ENCODE peak calls at places on chromosomes 6 and 20, in five cellular contexts. X, N, B, V and L are unnamed samples. For H3K4me1, the result is how much of the 10 kb centered on the place peaks cover.

GRCh38 chr20:46348972-46349741 is 40.9 kb upstream of the CDH22 start:
- DNase-seq in X (peak), N (peak), B (peak), V (peak), L (peak)

GRCh38 chr6:34414999-34415858 is 10.6 kb downstream of the RPS10 start:
- DNase-seq in X (peak), N (peak), B (peak), V (peak), L (peak)

GRCh38 chr6:101572627-101573026 is 179.1 kb downstream of the GRIK2 start:
- DNase-seq in X (no peak), N (no peak), B (no peak), V (no peak), L (no peak)

GRCh38 chr6:154696661-154697060 is 36.6 kb upstream of the SCAF8 start:
- DNase-seq in X (no peak), N (no peak), B (no peak), V (no peak), L (no peak)

GRCh38 chr20:30815577-30816181 is 441.8 kb upstream of the DEFB115 start:
- DNase-seq in X (no peak), N (no peak), B (no peak), V (no peak), L (no peak)

GRCh38 chr20:62622178-62622876 is 20.0 kb upstream of the SLCO4A1 start:
- DNase-seq in X (no peak), N (no peak), B (no peak), V (no peak), L (no peak)

GRCh38 chr20:22241609-22242008 is 342.8 kb downstream of the FOXA2 start:
- DNase-seq in X (no peak), N (no peak), B (no peak), V (no peak), L (no peak)

GRCh38 chr6:37493047-37493995 is 6.4 kb downstream of the CCDC167 start:
- DNase-seq in X (peak), N (no peak), B (no peak), V (no peak), L (no peak)

GRCh38 chr6:107695061-107695715 is 128.9 kb downstream of the SCML4 start:
- DNase-seq in X (no peak), N (no peak), B (peak), V (no peak), L (no peak)

GRCh38 chr6:125773387-125774341 is 17.1 kb upstream of the NCOA7 start:
- DNase-seq in X (no peak), N (no peak), B (no peak), V (no peak), L (no peak)

GRCh38 chr20:609371-609964 is 641 bp downstream of the TCF15 start:
- DNase-seq in X (no peak), N (no peak), B (no peak), V (no peak), L (no peak)

GRCh38 chr20:611047-611842 is 1.1 kb upstream of the TCF15 start:
- DNase-seq in X (no peak), N (no peak), B (no peak), V (no peak), L (no peak)

GRCh38 chr20:608970-609369 is 1.1 kb downstream of the TCF15 start:
- DNase-seq in X (no peak), N (no peak), B (no peak), V (no peak), L (no peak)

GRCh38 chr20:611843-612185 is 1.7 kb upstream of the TCF15 start:
- DNase-seq in X (no peak), N (no peak), B (no peak), V (peak), L (no peak)

GRCh38 chr20:610130-611046 is at the start of gene TCF15:
- DNase-seq in X (no peak), N (peak), B (no peak), V (peak), L (no peak)
- TF ChIP-seq POLR2A in X (no peak), N (no peak), B (no peak), V (no peak), L (no peak)

DNA sequence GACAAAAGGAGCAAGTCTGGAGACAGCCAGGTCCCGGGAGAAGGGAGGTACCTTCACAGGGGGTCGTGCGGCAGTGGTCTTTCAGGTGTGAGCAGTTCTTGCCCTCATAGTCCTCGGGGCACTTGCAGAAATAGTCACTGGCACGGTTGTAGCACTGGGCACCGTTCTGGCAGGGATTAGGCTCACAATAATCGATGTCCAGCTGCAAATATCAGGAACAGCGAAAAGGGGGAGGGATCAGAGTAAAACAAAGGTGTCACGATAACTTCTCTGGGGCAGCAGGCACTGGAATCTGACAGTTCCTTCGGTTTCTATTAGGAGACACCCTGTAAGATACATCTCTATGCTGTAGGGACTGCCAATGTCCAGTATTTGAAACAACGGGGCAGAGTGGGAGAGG is 25.9 kb downstream of the JAG1 start:
- DNase-seq in X (no peak), N (no peak), B (no peak), V (no peak), L (no peak)
- H3K4me1 ChIP-seq in X (under half), N (under half), B (under half), V (under half), L (half or more)

GRCh38 chr20:44355503-44356352 is at the start of gene HNF4A:
- DNase-seq in X (peak), N (no peak), B (no peak), V (no peak), L (no peak)
- TF ChIP-seq POLR2A in X (peak), N (no peak), B (no peak), V (no peak), L (no peak)

GRCh38 chr20:32537657-32538525 is 47.2 kb downstream of the NOL4L start:
- DNase-seq in X (no peak), N (peak), B (no peak), V (no peak), L (no peak)
- H3K4me1 ChIP-seq in X (under half), N (half or more), B (under half), V (under half), L (under half)

GRCh38 chr6:19836799-19837510 is at the start of gene ID4:
- DNase-seq in X (peak), N (no peak), B (peak), V (peak), L (peak)
- TF ChIP-seq POLR2A in X (peak), N (no peak), B (peak), V (no peak), L (peak)

GRCh38 chr6:13660273-13660672 is 45.1 kb downstream of the NOL7 start:
- DNase-seq in X (no peak), N (no peak), B (no peak), V (no peak), L (no peak)
- H3K4me1 ChIP-seq in X (under half), N (under half), B (under half), V (under half), L (under half)

DNA sequence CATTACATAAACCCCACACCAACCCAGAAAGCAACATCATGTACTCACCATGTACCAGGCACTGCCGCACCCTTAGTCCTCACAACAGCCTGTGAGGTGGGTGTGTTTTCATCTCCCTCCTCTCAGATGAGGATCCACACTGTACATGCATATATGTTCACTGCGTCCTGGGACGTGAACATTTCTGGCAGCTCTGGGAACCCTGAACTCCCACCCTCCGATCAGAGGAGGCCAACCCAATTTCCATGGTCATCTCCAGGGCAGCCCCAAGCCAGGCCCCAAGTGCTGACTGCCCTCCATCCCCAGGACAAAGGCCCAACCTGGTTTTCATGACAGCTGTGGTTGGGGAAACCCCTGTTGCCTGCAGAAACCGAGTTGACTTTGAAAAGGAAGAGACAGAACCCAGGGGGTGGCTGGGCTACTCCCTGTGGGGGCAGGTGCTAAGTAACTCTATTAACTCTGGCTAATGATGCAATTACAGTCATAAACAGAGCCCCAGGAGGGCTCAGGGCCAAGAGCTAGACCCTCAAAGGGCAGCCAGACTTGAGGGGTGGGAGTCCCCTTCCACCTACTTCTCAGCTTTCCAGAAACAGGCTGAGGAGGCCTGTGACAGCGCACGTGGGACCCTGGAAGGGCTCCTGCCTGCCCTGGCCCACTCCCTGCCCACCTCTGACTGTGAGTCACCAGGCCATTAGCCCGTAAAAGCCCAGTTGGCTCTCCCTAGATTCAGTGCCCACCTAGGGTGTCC is 2.6 kb downstream of the TFEB start:
- DNase-seq in X (no peak), N (no peak), B (no peak), V (no peak), L (no peak)
- TF ChIP-seq POLR2A in X (no peak), N (no peak), B (no peak), V (no peak), L (no peak)

DNA sequence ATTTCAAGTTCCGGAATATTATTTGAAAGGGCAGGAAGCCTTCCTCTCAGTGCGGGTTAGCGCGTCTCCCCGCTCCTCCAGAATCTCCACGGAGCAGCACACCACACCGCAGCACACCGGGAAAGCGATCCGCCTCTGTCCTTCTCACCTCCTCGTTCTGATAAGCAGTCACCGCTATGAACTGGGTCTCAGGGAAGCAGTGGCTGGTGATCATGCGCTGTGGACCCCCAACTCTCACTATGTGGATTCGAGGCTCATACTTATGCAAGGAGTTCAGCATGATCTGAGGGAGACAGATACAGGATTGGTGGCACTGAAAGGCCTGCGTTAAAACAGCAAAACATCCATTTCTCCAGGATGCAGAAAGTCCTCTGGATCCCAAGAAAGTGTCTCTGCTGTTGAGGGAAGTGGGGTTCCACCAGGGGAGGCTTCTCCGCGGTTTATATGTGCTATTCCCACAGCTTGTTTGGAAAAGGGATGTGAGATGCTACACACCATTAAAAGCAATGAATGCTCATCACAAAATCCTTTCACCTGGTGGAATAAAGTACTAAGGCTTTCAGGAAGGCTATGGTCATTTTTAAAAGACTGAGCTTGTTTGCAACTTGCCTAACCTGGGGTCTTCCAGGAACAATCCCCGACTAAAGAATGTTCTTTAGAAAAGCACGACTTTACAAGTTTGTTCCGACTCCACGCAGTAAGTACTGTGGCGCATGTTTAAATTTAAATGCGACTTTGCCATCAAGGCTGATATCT is 1.9 kb downstream of the TBXT start:
- DNase-seq in X (no peak), N (no peak), B (no peak), V (no peak), L (no peak)
- H3K4me1 ChIP-seq in X (under half), N (under half), B (under half), V (under half), L (under half)